ENCODE peak calls at places on chromosomes 3 and 15, in six cellular contexts. A is coronary artery, S is dorsolateral prefrontal cortex, E is heart right ventricle, V is PC-3, G is WERI-Rb-1. B is an unnamed sample.

GRCh38 chr3:80733522-80734176 is 965.9 kb upstream of the ROBO1 start:
- DNase-seq in A (no peak), S (no peak), E (no peak), V (peak), G (no peak), B (no peak)

GRCh38 chr15:45183001-45183400 is 4.8 kb downstream of the SHF start:
- DNase-seq in A (no peak), S (no peak), E (no peak), V (no peak), G (no peak), B (no peak)

GRCh38 chr15:36688310-36689102 is 109.1 kb downstream of the CDIN1 start:
- DNase-seq in A (no peak), S (no peak), E (no peak), V (peak), G (no peak), B (no peak)

GRCh38 chr15:48190932-48191573 is 412 bp upstream of the CTXN2 start:
- DNase-seq in A (no peak), S (peak), E (peak), V (peak), G (no peak), B (peak)

GRCh38 chr3:130729154-130729553 is 17.5 kb downstream of the PIK3R4 start:
- DNase-seq in A (no peak), S (no peak), E (no peak), V (no peak), G (no peak), B (no peak)

GRCh38 chr3:147630921-147631320 is 221.8 kb downstream of the ZIC1 start:
- DNase-seq in A (no peak), S (no peak), E (no peak), V (no peak), G (no peak), B (no peak)

GRCh38 chr3:17077614-17078013 is 192.9 kb downstream of the PLCL2 start:
- DNase-seq in A (no peak), S (no peak), E (peak), V (no peak), G (no peak), B (no peak)

GRCh38 chr3:120706950-120707349 is 24.9 kb upstream of the HGD start:
- DNase-seq in A (no peak), S (no peak), E (no peak), V (no peak), G (no peak), B (no peak)

GRCh38 chr15:90025461-90026033 is 24.4 kb downstream of the ZNF710 start:
- DNase-seq in A (no peak), S (no peak), E (no peak), V (no peak), G (no peak), B (no peak)

GRCh38 chr15:97235285-97235985 is 725.1 kb upstream of the ARRDC4 start:
- DNase-seq in A (no peak), S (peak), E (peak), V (peak), G (peak), B (no peak)

GRCh38 chr15:76165951-76166350 is 106.2 kb downstream of the TMEM266 start:
- DNase-seq in A (no peak), S (no peak), E (no peak), V (no peak), G (no peak), B (no peak)

GRCh38 chr15:39466428-39466827 is 114.5 kb upstream of the THBS1 start:
- DNase-seq in A (no peak), S (no peak), E (peak), V (no peak), G (no peak), B (no peak)

GRCh38 chr3:65995030-65995429 is 43.7 kb downstream of the MAGI1 start:
- DNase-seq in A (no peak), S (no peak), E (no peak), V (peak), G (no peak), B (no peak)

GRCh38 chr3:116281313-116282143 is 163.8 kb downstream of the LSAMP start:
- DNase-seq in A (no peak), S (no peak), E (no peak), V (no peak), G (no peak), B (no peak)

DNA sequence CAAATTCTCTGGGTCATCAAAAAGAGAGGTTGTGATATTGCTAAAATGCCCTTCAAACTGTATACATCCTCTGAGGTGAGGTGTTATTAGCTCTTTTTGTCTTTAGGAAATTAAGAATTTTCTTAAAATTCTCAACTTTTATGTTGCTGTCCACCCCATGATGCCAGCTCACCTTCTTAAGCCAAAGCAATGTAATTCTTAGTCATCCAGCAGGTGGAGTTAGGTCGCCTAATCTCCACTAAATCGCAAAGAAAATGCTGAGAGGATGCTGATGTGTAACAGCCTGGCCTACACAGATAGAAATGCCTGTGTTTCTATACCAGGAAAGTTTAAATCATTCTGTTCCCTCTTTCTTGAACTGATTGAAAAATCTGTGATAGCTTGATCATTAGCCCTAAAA is 770.2 kb upstream of the ALCAM start:
- DNase-seq in A (no peak), S (no peak), E (no peak), V (peak), G (peak), B (no peak)
- H3K27ac ChIP-seq in A (no peak), S (no peak), E (no peak), V (peak), G (no peak), B (no peak)

GRCh38 chr3:59406943-59407342 is 357.1 kb upstream of the CFAP20DC start:
- DNase-seq in A (no peak), S (no peak), E (no peak), V (no peak), G (no peak), B (no peak)
- H3K27ac ChIP-seq in A (no peak), S (no peak), E (no peak), V (no peak), G (no peak), B (no peak)

GRCh38 chr15:67146214-67146613 is 80.8 kb downstream of the SMAD3 start:
- DNase-seq in A (no peak), S (no peak), E (peak), V (peak), G (no peak), B (peak)
- H3K27ac ChIP-seq in A (peak), S (peak), E (peak), V (peak), G (no peak), B (peak)

GRCh38 chr15:71650603-71651002 is 159.8 kb upstream of the NR2E3 start:
- DNase-seq in A (no peak), S (no peak), E (no peak), V (no peak), G (no peak), B (no peak)
- H3K27ac ChIP-seq in A (no peak), S (peak), E (no peak), V (no peak), G (no peak), B (no peak)

GRCh38 chr3:107598926-107599754 is 76.4 kb downstream of the BBX start:
- DNase-seq in A (no peak), S (no peak), E (peak), V (peak), G (peak), B (no peak)

GRCh38 chr3:107596639-107597038 is 73.9 kb downstream of the BBX start:
- DNase-seq in A (no peak), S (no peak), E (no peak), V (no peak), G (no peak), B (no peak)

GRCh38 chr3:107600784-107601183 is 78.0 kb downstream of the BBX start:
- DNase-seq in A (no peak), S (no peak), E (no peak), V (no peak), G (no peak), B (no peak)

GRCh38 chr3:107604057-107604802 is 81.5 kb downstream of the BBX start:
- DNase-seq in A (no peak), S (no peak), E (no peak), V (no peak), G (no peak), B (no peak)

GRCh38 chr3:107599755-107600122 is 77.0 kb downstream of the BBX start:
- DNase-seq in A (no peak), S (no peak), E (no peak), V (no peak), G (no peak), B (no peak)
- H3K27ac ChIP-seq in A (peak), S (peak), E (peak), V (no peak), G (peak), B (peak)

DNA sequence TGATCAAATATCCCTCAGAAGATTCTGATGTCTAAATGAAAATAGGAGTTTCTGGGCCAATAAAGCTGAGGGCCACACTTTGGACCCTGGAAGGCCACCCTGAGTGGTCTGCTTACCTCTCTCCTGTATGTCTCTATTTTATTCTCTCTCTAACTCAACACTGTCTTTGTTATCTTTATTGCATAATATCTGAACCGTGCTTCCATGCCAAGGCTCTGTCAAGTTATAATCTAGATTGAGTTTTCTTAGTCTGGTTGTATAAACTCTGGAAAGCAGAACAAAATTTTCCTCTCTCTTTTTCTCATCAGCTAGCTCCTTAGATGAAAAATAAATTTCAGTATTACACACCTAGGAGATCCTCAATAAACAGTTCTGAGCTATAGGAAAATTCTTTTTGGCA is 36.2 kb upstream of the ACTL6A start:
- DNase-seq in A (no peak), S (no peak), E (no peak), V (no peak), G (no peak), B (no peak)
- H3K27ac ChIP-seq in A (peak), S (peak), E (peak), V (no peak), G (no peak), B (no peak)

GRCh38 chr15:91264651-91265351 is 164.7 kb downstream of the SV2B start:
- DNase-seq in A (no peak), S (no peak), E (no peak), V (no peak), G (no peak), B (no peak)
- H3K27ac ChIP-seq in A (peak), S (peak), E (peak), V (no peak), G (no peak), B (no peak)